ENCODE peak calls at places on chromosome 16, in four cellular contexts. G is body of pancreas, D is heart left ventricle, U is bronchial epithelial cell. K is an unnamed sample.

GRCh38 chr16:71443714-71444113 is 1.9 kb upstream of the TLE7 start:
- DNase-seq in G (no peak), D (no peak), U (no peak), K (no peak)

GRCh38 chr16:70430667-70431536 is 8.0 kb downstream of the ST3GAL2 start:
- DNase-seq in G (no peak), D (peak), U (peak), K (no peak)

GRCh38 chr16:77974883-77975282 is 47.5 kb upstream of the CLEC3A start:
- DNase-seq in G (no peak), D (no peak), U (no peak), K (peak)

GRCh38 chr16:1991588-1992474 is 2.1 kb downstream of the SYNGR3 start:
- DNase-seq in G (peak), D (peak), U (peak), K (peak)

GRCh38 chr16:68736561-68736960 is 531 bp upstream of the CDH1 start:
- DNase-seq in G (no peak), D (no peak), U (no peak), K (no peak)

GRCh38 chr16:50718061-50718760 is 23.7 kb upstream of the CYLD start:
- DNase-seq in G (no peak), D (no peak), U (no peak), K (no peak)

GRCh38 chr16:72216767-72217166 is 44.8 kb upstream of the PMFBP1 start:
- DNase-seq in G (no peak), D (no peak), U (no peak), K (no peak)

GRCh38 chr16:89695875-89696597 is 5.5 kb downstream of the SPATA2L start:
- DNase-seq in G (no peak), D (no peak), U (no peak), K (no peak)

GRCh38 chr16:11361751-11362742 is 16.8 kb downstream of the RMI2 start:
- DNase-seq in G (no peak), D (no peak), U (no peak), K (no peak)

GRCh38 chr16:57801098-57801855 is 1.0 kb downstream of the KIFC3 start:
- DNase-seq in G (no peak), D (no peak), U (peak), K (no peak)

GRCh38 chr16:29757950-29758466 is 12.2 kb upstream of the C16orf54 start:
- DNase-seq in G (no peak), D (no peak), U (no peak), K (no peak)

K was measured in SW480.